ENCODE peak calls at places on chromosomes 4 and X, in six cellular contexts. H is fibroblast of the aortic adventitia; Z is head of caudate nucleus; A is myocyte; J is naive thymus-derived CD4-positive, alpha-beta T cell; T is SK-N-SH. Y is an unnamed sample.

GRCh38 chrX:10189317-10190268 is 32.8 kb downstream of the CLCN4 start:
- DNase-seq in H (peak; percentile 76), Z (peak; percentile 87), A (peak; percentile 66), J (peak; percentile 41), T (peak; percentile 72), Y (peak; percentile 29)

GRCh38 chr4:169103966-169104412 is 93.9 kb upstream of the CBR4 start:
- DNase-seq in H (no peak), Z (no peak), A (peak; percentile 21), J (no peak), T (peak; percentile 65), Y (no peak)

GRCh38 chrX:100647095-100647494 is 3.1 kb downstream of the SRPX2 start:
- DNase-seq in H (peak; percentile 36), Z (no peak), A (peak; percentile 93), J (no peak), T (no peak), Y (no peak)

GRCh38 chr4:38455092-38455855 is 208.7 kb upstream of the KLF3 start:
- DNase-seq in H (no peak), Z (no peak), A (no peak), J (no peak), T (no peak), Y (peak; percentile 77)

GRCh38 chr4:106583567-106583966 is 215.0 kb upstream of the GIMD1 start:
- DNase-seq in H (peak; percentile 94), Z (no peak), A (peak; percentile 61), J (no peak), T (no peak), Y (no peak)

GRCh38 chrX:21745756-21746155 is 12.2 kb downstream of the SMPX start:
- DNase-seq in H (peak; percentile 47), Z (peak; percentile 51), A (no peak), J (peak; percentile 3), T (peak; percentile 15), Y (no peak)

GRCh38 chr4:36163198-36163597 is 81.1 kb downstream of the ARAP2 start:
- DNase-seq in H (no peak), Z (no peak), A (no peak), J (no peak), T (no peak), Y (no peak)

GRCh38 chrX:79107891-79108718 is 36.4 kb upstream of the GPR174 start:
- DNase-seq in H (no peak), Z (no peak), A (no peak), J (peak; percentile 70), T (no peak), Y (no peak)

GRCh38 chrX:623268-623598 is 7.4 kb upstream of the SHOX start:
- DNase-seq in H (no peak), Z (no peak), A (no peak), J (no peak), T (no peak), Y (no peak)

GRCh38 chrX:135449637-135450550 is 28.1 kb downstream of the SMIM10L2A start:
- DNase-seq in H (no peak), Z (no peak), A (no peak), J (no peak), T (no peak), Y (no peak)

GRCh38 chrX:144586756-144587155 is 660.5 kb upstream of the SPANXN1 start:
- DNase-seq in H (peak; percentile 46), Z (no peak), A (no peak), J (no peak), T (no peak), Y (no peak)

GRCh38 chrX:14718403-14718802 is 154.5 kb downstream of the FANCB start:
- DNase-seq in H (no peak), Z (no peak), A (no peak), J (no peak), T (no peak), Y (no peak)

GRCh38 chr4:169243808-169244207 is 26.9 kb downstream of the SH3RF1 start:
- DNase-seq in H (peak; percentile 80), Z (no peak), A (peak; percentile 21), J (no peak), T (no peak), Y (no peak)

GRCh38 chr4:7506119-7506518 is 71.4 kb upstream of the PSAPL1 start:
- DNase-seq in H (no peak), Z (no peak), A (no peak), J (no peak), T (no peak), Y (no peak)

GRCh38 chr4:179695175-179695574 is 2252.9 kb upstream of the AGA start:
- DNase-seq in H (peak; percentile 13), Z (no peak), A (peak; percentile 25), J (no peak), T (no peak), Y (no peak)

GRCh38 chrX:54439967-54440871 is at the start of gene TSR2:
- DNase-seq in H (peak; percentile 84), Z (peak; percentile 87), A (peak; percentile 86), J (peak; percentile 74), T (peak; percentile 82), Y (peak; percentile 89)

GRCh38 chr4:56618734-56619133 is 62.4 kb downstream of the HOPX start:
- DNase-seq in H (no peak), Z (no peak), A (no peak), J (no peak), T (peak; percentile 29), Y (no peak)